ENCODE peak calls at places on chromosomes 2 and 18, in eight cellular contexts. One of them, this sample, is unnamed.

GRCh38 chr2:100383306-100383705 is 34.2 kb downstream of the CHST10 start:
- DNase-seq in fibroblast of the aortic adventitia: no peak
- DNase-seq in NCI-H524: no peak
- DNase-seq in NCI-H748 treated with DMSO at 0.1 percent for 48 hours: no peak
- DNase-seq in right atrium auricular region: peak
- DNase-seq in epithelial cell of esophagus: no peak
- DNase-seq in H54: no peak
- DNase-seq in CD4-positive, alpha-beta memory T cell: no peak
- DNase-seq in this sample: no peak

GRCh38 chr18:77098033-77098432 is 34.5 kb downstream of the MBP start:
- DNase-seq in NCI-H524: peak
- DNase-seq in CD4-positive, alpha-beta memory T cell: no peak
- DNase-seq in fibroblast of the aortic adventitia: peak
- DNase-seq in NCI-H748 treated with DMSO at 0.1 percent for 48 hours: no peak
- DNase-seq in epithelial cell of esophagus: peak
- DNase-seq in right atrium auricular region: no peak
- DNase-seq in H54: no peak
- DNase-seq in this sample: peak

GRCh38 chr2:234861841-234862735 is 89.7 kb upstream of the SH3BP4 start:
- DNase-seq in CD4-positive, alpha-beta memory T cell: no peak
- DNase-seq in H54: no peak
- DNase-seq in fibroblast of the aortic adventitia: peak
- DNase-seq in NCI-H524: no peak
- DNase-seq in right atrium auricular region: no peak
- DNase-seq in NCI-H748 treated with DMSO at 0.1 percent for 48 hours: no peak
- DNase-seq in epithelial cell of esophagus: peak
- DNase-seq in this sample: no peak

GRCh38 chr2:147331790-147332419 is 512.9 kb upstream of the ACVR2A start:
- DNase-seq in CD4-positive, alpha-beta memory T cell: peak
- DNase-seq in fibroblast of the aortic adventitia: peak
- DNase-seq in NCI-H524: peak
- DNase-seq in NCI-H748 treated with DMSO at 0.1 percent for 48 hours: peak
- DNase-seq in H54: peak
- DNase-seq in right atrium auricular region: no peak
- DNase-seq in epithelial cell of esophagus: peak
- DNase-seq in this sample: no peak

GRCh38 chr2:40097691-40098376 is 318.8 kb upstream of the THUMPD2 start:
- DNase-seq in epithelial cell of esophagus: peak
- DNase-seq in right atrium auricular region: no peak
- DNase-seq in NCI-H748 treated with DMSO at 0.1 percent for 48 hours: no peak
- DNase-seq in H54: no peak
- DNase-seq in CD4-positive, alpha-beta memory T cell: no peak
- DNase-seq in NCI-H524: no peak
- DNase-seq in fibroblast of the aortic adventitia: peak
- DNase-seq in this sample: no peak

GRCh38 chr18:48841381-48842258 is 109.1 kb downstream of the SMAD7 start:
- DNase-seq in H54: no peak
- DNase-seq in fibroblast of the aortic adventitia: peak
- DNase-seq in NCI-H524: no peak
- DNase-seq in CD4-positive, alpha-beta memory T cell: no peak
- DNase-seq in NCI-H748 treated with DMSO at 0.1 percent for 48 hours: no peak
- DNase-seq in right atrium auricular region: peak
- DNase-seq in epithelial cell of esophagus: peak
- DNase-seq in this sample: no peak

GRCh38 chr2:130393318-130393910 is 37.6 kb downstream of the PTPN18 start:
- DNase-seq in NCI-H524: peak
- DNase-seq in right atrium auricular region: no peak
- DNase-seq in fibroblast of the aortic adventitia: no peak
- DNase-seq in H54: peak
- DNase-seq in epithelial cell of esophagus: peak
- DNase-seq in CD4-positive, alpha-beta memory T cell: no peak
- DNase-seq in NCI-H748 treated with DMSO at 0.1 percent for 48 hours: no peak
- DNase-seq in this sample: no peak

GRCh38 chr2:191049728-191050639 is 36.0 kb upstream of the STAT1 start:
- DNase-seq in H54: no peak
- DNase-seq in NCI-H748 treated with DMSO at 0.1 percent for 48 hours: peak
- DNase-seq in right atrium auricular region: no peak
- DNase-seq in CD4-positive, alpha-beta memory T cell: no peak
- DNase-seq in fibroblast of the aortic adventitia: peak
- DNase-seq in NCI-H524: peak
- DNase-seq in epithelial cell of esophagus: no peak
- DNase-seq in this sample: no peak

GRCh38 chr2:230703514-230703913 is 9.1 kb upstream of the CAB39 start:
- DNase-seq in CD4-positive, alpha-beta memory T cell: no peak
- DNase-seq in NCI-H524: no peak
- DNase-seq in NCI-H748 treated with DMSO at 0.1 percent for 48 hours: no peak
- DNase-seq in H54: no peak
- DNase-seq in fibroblast of the aortic adventitia: no peak
- DNase-seq in epithelial cell of esophagus: no peak
- DNase-seq in right atrium auricular region: peak
- DNase-seq in this sample: no peak

GRCh38 chr2:100517556-100517955 is 45.2 kb upstream of the PDCL3 start:
- DNase-seq in epithelial cell of esophagus: no peak
- DNase-seq in fibroblast of the aortic adventitia: no peak
- DNase-seq in NCI-H748 treated with DMSO at 0.1 percent for 48 hours: no peak
- DNase-seq in H54: no peak
- DNase-seq in right atrium auricular region: no peak
- DNase-seq in NCI-H524: no peak
- DNase-seq in CD4-positive, alpha-beta memory T cell: no peak
- DNase-seq in this sample: no peak

GRCh38 chr18:3088044-3088443 is 75.1 kb upstream of the LPIN2 start:
- DNase-seq in NCI-H748 treated with DMSO at 0.1 percent for 48 hours: no peak
- DNase-seq in fibroblast of the aortic adventitia: no peak
- DNase-seq in right atrium auricular region: no peak
- DNase-seq in CD4-positive, alpha-beta memory T cell: no peak
- DNase-seq in NCI-H524: no peak
- DNase-seq in H54: no peak
- DNase-seq in epithelial cell of esophagus: no peak
- DNase-seq in this sample: no peak

GRCh38 chr2:128752691-128753263 is 434.1 kb upstream of the HS6ST1 start:
- DNase-seq in NCI-H748 treated with DMSO at 0.1 percent for 48 hours: no peak
- DNase-seq in H54: no peak
- DNase-seq in fibroblast of the aortic adventitia: no peak
- DNase-seq in CD4-positive, alpha-beta memory T cell: no peak
- DNase-seq in NCI-H524: no peak
- DNase-seq in right atrium auricular region: peak
- DNase-seq in epithelial cell of esophagus: no peak
- DNase-seq in this sample: no peak

GRCh38 chr2:9112079-9112721 is 94.4 kb upstream of the ASAP2 start:
- DNase-seq in H54: peak
- DNase-seq in NCI-H748 treated with DMSO at 0.1 percent for 48 hours: no peak
- DNase-seq in NCI-H524: no peak
- DNase-seq in epithelial cell of esophagus: peak
- DNase-seq in CD4-positive, alpha-beta memory T cell: no peak
- DNase-seq in right atrium auricular region: peak
- DNase-seq in fibroblast of the aortic adventitia: peak
- DNase-seq in this sample: peak

GRCh38 chr18:13221821-13222220 is 3.3 kb downstream of the LDLRAD4 start:
- DNase-seq in fibroblast of the aortic adventitia: peak
- DNase-seq in NCI-H748 treated with DMSO at 0.1 percent for 48 hours: peak
- DNase-seq in H54: no peak
- DNase-seq in NCI-H524: peak
- DNase-seq in CD4-positive, alpha-beta memory T cell: no peak
- DNase-seq in epithelial cell of esophagus: no peak
- DNase-seq in right atrium auricular region: peak
- DNase-seq in this sample: no peak

GRCh38 chr2:12862541-12862940 is 145.8 kb downstream of the TRIB2 start:
- DNase-seq in epithelial cell of esophagus: no peak
- DNase-seq in NCI-H748 treated with DMSO at 0.1 percent for 48 hours: no peak
- DNase-seq in NCI-H524: no peak
- DNase-seq in H54: no peak
- DNase-seq in CD4-positive, alpha-beta memory T cell: no peak
- DNase-seq in right atrium auricular region: no peak
- DNase-seq in fibroblast of the aortic adventitia: no peak
- DNase-seq in this sample: no peak